ENCODE peak calls at places on chromosomes 2 and 18, in seven cellular contexts. H is coronary artery, S is glutamatergic neuron, A is mammary epithelial cell, K is activated B cell treated with CpG ODN at 0.5 μM for 24 hours, D is right atrium auricular region, J is GM12878. T is an unnamed sample.

GRCh38 chr2:164839914-164840457 is 1.6 kb downstream of the COBLL1 start:
- DNase-seq in H (no peak), D (no peak), K (no peak), J (no peak), S (no peak), A (peak; percentile 86), T (no peak)

GRCh38 chr2:215773728-215774127 is 239.6 kb downstream of the MREG start:
- DNase-seq in K (no peak), D (no peak), J (no peak), S (no peak), H (no peak), A (peak; percentile 93), T (no peak)

GRCh38 chr2:226115102-226115831 is 684.4 kb downstream of the IRS1 start:
- DNase-seq in D (no peak), J (no peak), S (no peak), K (no peak), H (no peak), A (peak; percentile 98), T (no peak)

GRCh38 chr2:59029058-59029457 is 787.9 kb upstream of the FANCL start:
- DNase-seq in K (no peak), A (no peak), H (no peak), D (no peak), J (no peak), S (no peak), T (no peak)

GRCh38 chr2:2902551-2903216 is 474.9 kb downstream of the EIPR1 start:
- DNase-seq in D (no peak), S (no peak), K (no peak), A (no peak), H (no peak), J (no peak), T (no peak)

GRCh38 chr2:71452565-71452964 is 796 bp upstream of the DYSF start:
- DNase-seq in D (no peak), J (no peak), K (no peak), S (peak; percentile 64), A (peak; percentile 82), H (no peak), T (no peak)

GRCh38 chr2:64225491-64225890 is 81.3 kb upstream of the PELI1 start:
- DNase-seq in A (peak; percentile 62), J (no peak), D (no peak), S (no peak), K (no peak), H (no peak), T (no peak)

GRCh38 chr18:23738151-23738550 is 48.9 kb downstream of the LAMA3 start:
- DNase-seq in K (no peak), S (no peak), D (no peak), A (no peak), J (no peak), H (no peak), T (no peak)

GRCh38 chr2:240325654-240326031 is 109.8 kb upstream of the GPC1 start:
- DNase-seq in A (peak; percentile 37), J (no peak), D (no peak), H (peak; percentile 62), S (no peak), K (no peak), T (no peak)

GRCh38 chr2:74205113-74205512 is 6.7 kb downstream of the MTHFD2 start:
- DNase-seq in K (no peak), A (no peak), H (no peak), D (no peak), J (no peak), S (no peak), T (no peak)

GRCh38 chr2:109527846-109528705 is 85.7 kb downstream of the SEPTIN10 start:
- DNase-seq in A (no peak), D (no peak), K (no peak), H (peak; percentile 47), J (no peak), S (no peak), T (no peak)

GRCh38 chr2:170284205-170284604 is 106.3 kb downstream of the MYO3B start:
- DNase-seq in S (no peak), H (no peak), J (no peak), K (no peak), A (no peak), D (no peak), T (no peak)

GRCh38 chr2:21183726-21184125 is 60.0 kb downstream of the TDRD15 start:
- DNase-seq in A (no peak), D (no peak), J (no peak), H (no peak), K (no peak), S (no peak), T (no peak)

GRCh38 chr2:36294290-36294689 is 61.3 kb upstream of the CRIM1 start:
- DNase-seq in A (no peak), D (no peak), H (no peak), S (no peak), J (no peak), K (no peak), T (no peak)

GRCh38 chr2:12721571-12722444 is 5.1 kb downstream of the TRIB2 start:
- DNase-seq in J (no peak), H (no peak), A (peak; percentile 69), K (no peak), D (no peak), S (no peak), T (no peak)

GRCh38 chr2:152098033-152098797 is 629 bp downstream of the CACNB4 start:
- DNase-seq in S (peak; percentile 38), D (no peak), J (no peak), H (no peak), K (peak; percentile 20), A (peak; percentile 6), T (peak; percentile 18)

GRCh38 chr2:105553538-105554196 is 154.8 kb upstream of the FHL2 start:
- DNase-seq in H (no peak), D (no peak), J (no peak), A (peak; percentile 21), S (no peak), K (no peak), T (no peak)

GRCh38 chr2:9618410-9618809 is 12.4 kb downstream of the YWHAQ start:
- DNase-seq in J (no peak), K (no peak), S (no peak), D (no peak), H (no peak), A (no peak), T (no peak)

GRCh38 chr2:98928242-98928641 is 7.8 kb downstream of the CRACDL start:
- DNase-seq in H (no peak), J (no peak), D (no peak), A (no peak), S (no peak), K (no peak), T (no peak)

GRCh38 chr2:112723556-112723940 is 2.7 kb downstream of the NT5DC4 start:
- DNase-seq in D (no peak), J (no peak), S (no peak), H (peak; percentile 69), A (no peak), K (no peak), T (no peak)

DNA sequence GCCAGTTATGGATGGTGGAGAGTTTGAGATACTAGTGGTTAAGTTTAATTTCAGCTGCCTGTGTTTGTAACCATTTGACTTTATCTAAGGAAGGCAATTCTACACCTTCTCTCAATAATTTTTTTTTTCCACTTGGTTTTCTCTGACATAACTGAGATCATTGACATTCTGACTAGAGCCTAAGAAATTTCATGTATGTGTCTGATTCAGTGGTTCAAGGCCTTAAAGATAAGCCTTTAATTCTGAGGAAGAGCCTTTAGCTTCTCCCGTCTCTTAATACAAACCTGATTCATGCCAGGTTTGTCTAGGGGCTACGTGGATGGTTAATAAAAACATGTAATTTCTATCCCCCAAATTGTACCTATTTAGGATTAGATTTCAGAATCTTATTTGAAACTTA is 971.4 kb downstream of the DPP10 start:
- DNase-seq in D (no peak), K (no peak), S (no peak), H (no peak), A (no peak), J (no peak), T (no peak)
- TF ChIP-seq CTCF in D (no peak), K (no peak), S (no peak), H (no peak), A (no peak), J (no peak), T (no peak)

GRCh38 chr18:64091526-64091925 is 57.4 kb downstream of the LINC00305 start:
- DNase-seq in K (no peak), A (no peak), S (no peak), H (no peak), J (no peak), D (no peak), T (no peak)
- TF ChIP-seq CTCF in K (no peak), A (no peak), S (no peak), H (no peak), J (no peak), D (no peak), T (no peak)

DNA sequence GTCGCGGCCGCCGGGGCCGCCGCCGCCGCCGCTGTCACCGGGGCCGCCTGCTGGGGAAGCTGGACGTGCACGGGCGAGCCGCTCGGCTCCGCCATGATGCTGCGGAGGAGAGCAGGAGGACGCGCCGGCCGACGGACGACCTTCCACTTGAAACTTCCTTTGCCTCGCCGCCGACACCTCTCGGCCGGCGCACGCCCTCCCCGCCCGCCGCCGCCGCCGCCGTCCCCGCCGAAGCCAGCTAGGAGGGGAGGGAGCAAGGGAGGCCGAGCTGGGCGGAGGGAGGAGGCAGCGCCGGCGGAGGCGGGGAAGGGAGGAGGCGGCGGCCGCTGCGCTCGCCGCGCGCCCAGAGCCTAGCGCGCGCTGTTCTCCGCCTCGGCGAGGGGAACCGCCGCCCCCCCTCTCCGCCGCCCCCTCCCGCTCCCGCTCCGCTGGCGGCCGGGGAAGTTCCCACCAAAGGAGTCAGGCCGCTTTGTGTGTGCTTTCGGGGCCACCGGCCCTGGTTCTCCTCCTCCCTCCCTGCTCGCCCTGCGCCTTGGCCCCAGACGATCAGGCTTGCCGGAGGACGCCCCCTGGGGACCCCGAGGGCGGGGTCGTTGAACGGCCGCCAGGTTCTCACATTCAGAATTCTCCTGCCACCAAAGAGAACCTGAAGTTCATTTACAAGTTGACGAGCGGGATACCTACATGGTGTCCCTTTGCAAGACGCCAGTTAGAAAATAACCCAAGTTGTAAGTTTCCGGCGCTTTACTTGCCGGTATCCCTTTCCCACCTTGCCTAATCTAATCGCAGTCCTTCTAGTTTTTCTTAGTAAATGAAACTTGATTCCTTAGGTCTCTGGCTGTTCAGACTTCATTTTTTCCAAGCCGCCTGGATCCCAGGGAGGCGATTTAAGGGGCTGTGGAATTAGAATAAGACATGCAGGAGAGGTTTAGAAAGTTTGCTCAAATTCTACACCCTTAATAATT is at the start of gene STK39:
- DNase-seq in S (peak; percentile 85), D (no peak), A (peak; percentile 79), J (no peak), H (peak; percentile 75), K (peak; percentile 72), T (peak; percentile 65)
- TF ChIP-seq CTCF in S (no peak), D (peak; percentile 31), A (peak; percentile 6), J (no peak), H (no peak), K (no peak), T (peak; percentile 28)

DNA sequence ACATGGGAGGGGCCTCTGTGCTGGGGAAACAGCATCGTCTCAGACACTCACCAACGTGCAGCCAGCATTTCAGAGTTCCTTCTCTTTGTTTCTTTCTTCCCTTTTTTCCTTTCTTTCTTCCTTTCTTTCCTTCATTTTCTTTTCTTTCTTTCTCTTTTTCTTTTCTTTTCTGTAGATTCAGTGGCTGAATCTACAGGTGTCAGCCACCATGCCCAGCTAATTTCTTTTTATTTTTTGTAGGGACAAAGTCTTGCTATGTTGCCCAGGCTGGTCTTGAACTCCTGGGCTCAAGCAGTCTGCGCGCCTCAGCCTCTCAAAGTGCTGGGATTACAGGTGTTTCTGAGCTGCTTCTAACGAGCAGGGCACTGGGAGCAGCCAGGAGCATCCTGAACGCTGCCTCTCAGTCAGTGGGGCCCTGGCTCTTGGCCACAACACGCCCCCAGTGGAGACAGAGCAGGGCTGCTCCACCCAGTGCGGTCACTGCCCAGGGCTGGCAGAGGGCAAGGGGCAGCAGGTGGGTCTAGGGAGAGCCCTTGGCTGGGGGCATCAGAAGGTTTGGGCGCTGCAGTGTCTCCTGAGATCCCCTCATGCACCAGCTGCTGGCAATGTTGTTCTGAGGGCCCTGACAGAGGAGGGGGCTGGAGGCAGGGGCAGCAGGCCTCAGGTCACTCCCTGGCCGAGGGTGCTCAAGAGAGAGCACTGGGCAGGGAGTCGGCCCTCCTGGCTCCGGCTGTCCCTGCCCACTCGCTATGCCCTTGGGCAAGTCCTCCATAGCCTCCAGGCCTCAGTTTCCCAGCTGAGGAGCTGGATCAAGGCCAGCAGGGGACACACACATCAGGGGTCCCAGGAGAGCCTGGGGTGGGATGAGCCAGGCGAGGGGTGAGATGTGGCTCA is 4.7 kb upstream of the KLHL30 start:
- DNase-seq in A (no peak), K (no peak), H (no peak), S (peak; percentile 21), D (no peak), J (no peak), T (no peak)
- TF ChIP-seq CTCF in A (no peak), K (no peak), H (no peak), S (no peak), D (no peak), J (no peak), T (no peak)

T was measured in neural crest cell.